ENCODE peak calls at places on chromosomes 11 and 22, in five cellular contexts. P is MM.1S, O is esophagus muscularis mucosa, A is skeletal muscle cell, T is brain microvascular endothelial cell. X is an unnamed sample.

GRCh38 chr11:41878158-41878557 is 418.7 kb upstream of the LRRC4C start:
- DNase-seq in P (no peak), O (no peak), A (peak), T (peak), X (no peak)

GRCh38 chr22:28607710-28608109 is 71.9 kb downstream of the TTC28 start:
- DNase-seq in P (no peak), O (no peak), A (no peak), T (no peak), X (peak)

GRCh38 chr22:25141994-25142620 is 57.6 kb upstream of the CRYBB3 start:
- DNase-seq in P (no peak), O (no peak), A (no peak), T (no peak), X (no peak)

GRCh38 chr22:30927806-30928205 is 40.8 kb downstream of the MORC2 start:
- DNase-seq in P (no peak), O (no peak), A (no peak), T (no peak), X (no peak)

GRCh38 chr22:44171486-44172076 is 9.1 kb upstream of the PARVG start:
- DNase-seq in P (no peak), O (no peak), A (no peak), T (no peak), X (no peak)

GRCh38 chr11:36118084-36118483 is 171.1 kb downstream of the COMMD9 start:
- DNase-seq in P (no peak), O (no peak), A (no peak), T (no peak), X (no peak)

GRCh38 chr11:120929090-120929489 is 94.8 kb upstream of the TBCEL start:
- DNase-seq in P (no peak), O (no peak), A (no peak), T (no peak), X (no peak)

GRCh38 chr22:41762980-41763779 is 37.3 kb upstream of the CCDC134 start:
- DNase-seq in P (peak), O (no peak), A (no peak), T (peak), X (peak)

GRCh38 chr11:86740628-86741488 is 59.5 kb upstream of the PRSS23 start:
- DNase-seq in P (no peak), O (no peak), A (peak), T (peak), X (peak)

GRCh38 chr11:46999217-46999616 is 62.7 kb downstream of the CSTPP1 start:
- DNase-seq in P (no peak), O (no peak), A (no peak), T (no peak), X (no peak)

GRCh38 chr11:102473543-102473942 is 21.0 kb upstream of the TMEM123 start:
- DNase-seq in P (peak), O (peak), A (no peak), T (no peak), X (no peak)

GRCh38 chr22:29146771-29147170 is 58.9 kb upstream of the EMID1 start:
- DNase-seq in P (no peak), O (no peak), A (no peak), T (no peak), X (no peak)

GRCh38 chr22:42754658-42755057 is 34.0 kb upstream of the A4GALT start:
- DNase-seq in P (no peak), O (no peak), A (no peak), T (peak), X (no peak)

GRCh38 chr11:128389461-128389976 is 197.8 kb downstream of the ETS1 start:
- DNase-seq in P (no peak), O (no peak), A (no peak), T (no peak), X (no peak)

GRCh38 chr22:47616396-47617020 is 854.1 kb downstream of the TBC1D22A start:
- DNase-seq in P (no peak), O (no peak), A (no peak), T (no peak), X (no peak)

GRCh38 chr11:108220721-108221346 is 1.6 kb downstream of the NPAT start:
- DNase-seq in P (peak), O (no peak), A (no peak), T (no peak), X (peak)

GRCh38 chr22:25829237-25829636 is 87.2 kb downstream of the MYO18B start:
- DNase-seq in P (no peak), O (no peak), A (no peak), T (no peak), X (no peak)

GRCh38 chr11:122850076-122850631 is 11.9 kb downstream of the CRTAM start:
- DNase-seq in P (no peak), O (peak), A (peak), T (peak), X (peak)

GRCh38 chr22:48208894-48209293 is 1446.4 kb downstream of the TBC1D22A start:
- DNase-seq in P (no peak), O (peak), A (no peak), T (no peak), X (no peak)

GRCh38 chr22:38788016-38788415 is 5.9 kb downstream of the DNAL4 start:
- DNase-seq in P (no peak), O (no peak), A (no peak), T (peak), X (peak)

GRCh38 chr11:21552910-21553309 is 640.0 kb upstream of the ANO5 start:
- DNase-seq in P (no peak), O (no peak), A (no peak), T (no peak), X (peak)

GRCh38 chr11:8285228-8285627 is 21.6 kb upstream of the LMO1 start:
- DNase-seq in P (no peak), O (no peak), A (no peak), T (no peak), X (no peak)

GRCh38 chr11:12166299-12167092 is 56.1 kb downstream of the MICAL2 start:
- DNase-seq in P (no peak), O (no peak), A (no peak), T (no peak), X (no peak)

GRCh38 chr22:32475428-32476010 is 908 bp downstream of the FBXO7 start:
- DNase-seq in P (peak), O (no peak), A (no peak), T (no peak), X (no peak)

GRCh38 chr22:36470162-36470993 is 11.1 kb downstream of the TXN2 start:
- DNase-seq in P (peak), O (no peak), A (peak), T (peak), X (peak)

GRCh38 chr11:12061851-12062560 is 48.4 kb upstream of the MICAL2 start:
- DNase-seq in P (peak), O (no peak), A (no peak), T (no peak), X (no peak)

GRCh38 chr11:36583667-36584066 is 10.6 kb upstream of the IFTAP start:
- DNase-seq in P (no peak), O (no peak), A (no peak), T (no peak), X (no peak)

GRCh38 chr11:10502770-10503169 is 38.2 kb downstream of the RNF141 start:
- DNase-seq in P (no peak), O (no peak), A (no peak), T (no peak), X (no peak)

GRCh38 chr22:34841321-34841901 is 224.5 kb upstream of the ISX start:
- DNase-seq in P (no peak), O (no peak), A (no peak), T (no peak), X (no peak)

GRCh38 chr11:19951558-19952083 is 208.7 kb downstream of the DBX1 start:
- DNase-seq in P (peak), O (no peak), A (no peak), T (no peak), X (peak)

GRCh38 chr11:8365542-8365941 is 101.9 kb upstream of the LMO1 start:
- DNase-seq in P (no peak), O (no peak), A (no peak), T (no peak), X (no peak)

GRCh38 chr22:44448271-44448780 is 49.7 kb downstream of the RTL6 start:
- DNase-seq in P (no peak), O (no peak), A (peak), T (peak), X (peak)

GRCh38 chr11:128890543-128891409 is at the start of gene KCNJ5:
- DNase-seq in P (no peak), O (no peak), A (no peak), T (no peak), X (peak)

GRCh38 chr11:99383628-99384300 is 363.0 kb downstream of the CNTN5 start:
- DNase-seq in P (no peak), O (no peak), A (no peak), T (no peak), X (no peak)

GRCh38 chr22:16608931-16609330 is 16.3 kb upstream of the CCT8L2 start:
- DNase-seq in P (no peak), O (no peak), A (no peak), T (no peak), X (no peak)

DNA sequence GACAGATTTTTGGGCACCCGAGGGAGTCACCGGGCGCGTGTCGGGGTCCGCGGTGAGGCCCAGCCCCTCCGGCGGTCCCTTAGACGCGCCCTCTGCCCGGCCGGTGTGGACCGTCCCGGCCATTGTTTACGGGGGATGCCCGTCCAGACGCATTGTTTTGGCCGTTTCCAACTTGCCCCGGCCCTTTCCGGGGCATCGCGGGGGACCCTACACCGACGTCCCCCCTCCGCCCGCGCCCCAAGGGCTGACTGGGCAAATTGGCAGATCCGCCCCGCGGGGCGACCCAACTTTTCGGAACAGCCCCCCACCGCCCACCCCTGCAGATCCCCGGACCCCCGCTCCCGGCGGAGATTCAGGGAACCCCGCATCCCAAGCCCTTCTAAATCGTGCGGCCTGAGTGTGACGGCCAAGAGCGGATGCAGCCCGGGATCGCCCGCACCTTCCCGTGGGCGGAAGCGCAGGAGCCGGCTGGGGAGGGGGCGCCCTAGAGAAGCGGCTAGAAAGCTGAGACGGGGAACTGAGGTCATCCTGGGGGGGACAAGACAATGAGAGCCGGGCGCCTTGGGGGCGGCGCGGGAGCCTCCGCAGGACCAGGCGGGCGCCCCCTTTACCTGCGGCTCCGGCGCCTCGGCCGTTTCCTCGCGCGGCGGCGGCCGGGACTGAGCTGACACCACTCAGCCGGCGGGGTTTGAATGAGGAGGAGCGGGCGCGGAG is 17.1 kb upstream of the CCT8L2 start:
- DNase-seq in P (no peak), O (no peak), A (no peak), T (no peak), X (no peak)
- H3K4me3 ChIP-seq in P (no peak), O (peak), A (no peak), T (no peak), X (no peak)

GRCh38 chr22:50184541-50185383 is 951 bp upstream of the TRABD start:
- DNase-seq in P (no peak), O (no peak), A (no peak), T (no peak), X (no peak)
- H3K4me3 ChIP-seq in P (peak), O (peak), A (peak), T (peak), X (peak)

GRCh38 chr11:5059527-5059926 is at the start of gene OR52E2:
- DNase-seq in P (no peak), O (no peak), A (no peak), T (no peak), X (no peak)
- H3K4me3 ChIP-seq in P (no peak), O (no peak), A (no peak), T (no peak), X (no peak)

GRCh38 chr11:117872420-117872961 is 4.0 kb downstream of the FXYD6 start:
- DNase-seq in P (no peak), O (peak), A (no peak), T (no peak), X (no peak)
- H3K4me3 ChIP-seq in P (no peak), O (no peak), A (no peak), T (no peak), X (no peak)

GRCh38 chr11:65854161-65854592 is 3.8 kb downstream of the CFL1 start:
- DNase-seq in P (no peak), O (no peak), A (no peak), T (no peak), X (no peak)
- H3K4me3 ChIP-seq in P (no peak), O (no peak), A (no peak), T (no peak), X (no peak)

GRCh38 chr11:68373810-68374501 is 61.6 kb downstream of the LRP5 start:
- DNase-seq in P (no peak), O (no peak), A (peak), T (no peak), X (peak)
- H3K4me3 ChIP-seq in P (no peak), O (peak), A (no peak), T (peak), X (no peak)

GRCh38 chr11:59267196-59267595 is 54.5 kb upstream of the MPEG1 start:
- DNase-seq in P (no peak), O (no peak), A (no peak), T (no peak), X (no peak)
- H3K4me3 ChIP-seq in P (no peak), O (no peak), A (no peak), T (no peak), X (no peak)